ENCODE peak calls at places on chromosomes 5 and 9, in nine cellular contexts. H is occipital lobe; P is HTR-8/SVneo; L is HCEC 1CT; I is psoas muscle; W is T-helper 2 cell; D is EL; Q is stimulated activated CD8-positive, alpha-beta memory T cell treated with anti-CD3 and anti-CD28 coated beads, Interleukin-15, amount 100 ng/mL, for 24 hours; N is GM12865. K is an unnamed sample.

GRCh38 chr9:95649801-95650213 is 133.0 kb upstream of the PTCH1 start:
- DNase-seq in N (no peak), H (no peak), P (no peak), D (no peak), I (no peak), L (no peak), Q (no peak), W (no peak), K (no peak)

GRCh38 chr5:109956884-109957283 is 267.2 kb downstream of the MAN2A1 start:
- DNase-seq in Q (no peak), W (no peak), H (no peak), L (no peak), P (no peak), I (no peak), N (no peak), D (no peak), K (no peak)

GRCh38 chr5:96377167-96377566 is 55.9 kb downstream of the PCSK1 start:
- DNase-seq in P (no peak), N (no peak), W (no peak), H (no peak), Q (no peak), I (no peak), L (no peak), D (no peak), K (no peak)

GRCh38 chr5:156367602-156368001 is 40.6 kb downstream of the SGCD start:
- DNase-seq in P (no peak), I (peak), W (no peak), D (peak), H (no peak), N (no peak), Q (no peak), L (peak), K (no peak)

GRCh38 chr5:80784451-80784850 is 129.7 kb upstream of the DHFR start:
- DNase-seq in W (no peak), P (no peak), H (no peak), L (no peak), D (no peak), N (no peak), I (no peak), Q (no peak), K (no peak)

GRCh38 chr5:126801992-126802294 is 25.0 kb downstream of the LMNB1 start:
- DNase-seq in D (peak), H (no peak), N (peak), W (peak), Q (no peak), P (no peak), I (no peak), L (peak), K (no peak)

GRCh38 chr5:176943816-176944215 is 44.7 kb upstream of the HK3 start:
- DNase-seq in H (no peak), L (no peak), N (no peak), Q (no peak), W (peak), D (no peak), I (no peak), P (no peak), K (no peak)

GRCh38 chr9:34338664-34339063 is 9.3 kb downstream of the NUDT2 start:
- DNase-seq in I (no peak), N (no peak), H (peak), P (no peak), L (no peak), W (no peak), Q (no peak), D (no peak), K (no peak)

GRCh38 chr5:160601045-160601444 is 179.4 kb downstream of the PTTG1 start:
- DNase-seq in N (no peak), I (no peak), P (no peak), H (no peak), D (no peak), W (no peak), Q (no peak), L (no peak), K (no peak)